ENCODE peak calls at places on chromosome 20, in four cellular contexts. A is H9, J is neuronal stem cell, U is endothelial cell of umbilical vein. X is an unnamed sample.
A peak's percentile ranks its signal among the peaks of the same experiment; 100 is the strongest.

GRCh38 chr20:51116765-51117686 is 94.1 kb upstream of the KCNG1 start:
- DNase-seq in J (no peak), U (no peak), A (no peak), X (peak; percentile 62)

GRCh38 chr20:25083773-25084615 is 2.1 kb upstream of the VSX1 start:
- DNase-seq in A (peak; percentile 72), J (no peak), U (no peak), X (no peak)

GRCh38 chr20:20503788-20504528 is 136.1 kb downstream of the INSM1 start:
- DNase-seq in J (no peak), A (no peak), U (no peak), X (no peak)

GRCh38 chr20:22385602-22386299 is 198.6 kb downstream of the FOXA2 start:
- DNase-seq in U (no peak), A (no peak), J (no peak), X (peak; percentile 22)

GRCh38 chr20:5426026-5426425 is 109.3 kb upstream of the PROKR2 start:
- DNase-seq in J (no peak), U (no peak), A (no peak), X (no peak)

GRCh38 chr20:31922588-31922987 is 29.3 kb downstream of the PDRG1 start:
- DNase-seq in U (no peak), A (no peak), J (no peak), X (no peak)

GRCh38 chr20:24289737-24290481 is 179.5 kb upstream of the SYNDIG1 start:
- DNase-seq in U (no peak), J (no peak), A (peak; percentile 38), X (no peak)

GRCh38 chr20:13098720-13099355 is 90.1 kb downstream of the SPTLC3 start:
- DNase-seq in A (no peak), U (no peak), J (no peak), X (no peak)

GRCh38 chr20:62216636-62217566 is 3.2 kb downstream of the HRH3 start:
- DNase-seq in U (no peak), J (no peak), A (no peak), X (no peak)

GRCh38 chr20:4087923-4088322 is 72.6 kb upstream of the RNF24 start:
- DNase-seq in A (no peak), J (no peak), U (no peak), X (peak; percentile 71)

GRCh38 chr20:41174782-41175181 is 37.4 kb downstream of the PLCG1 start:
- DNase-seq in U (no peak), A (peak; percentile 8), J (no peak), X (peak; percentile 22)

GRCh38 chr20:60024245-60024644 is 66.0 kb downstream of the CDH26 start:
- DNase-seq in U (no peak), A (no peak), J (no peak), X (no peak)

GRCh38 chr20:62155428-62156253 is 12.1 kb downstream of the SS18L1 start:
- DNase-seq in J (no peak), U (no peak), A (peak; percentile 54), X (peak; percentile 46)

GRCh38 chr20:905999-906520 is 10.1 kb downstream of the ANGPT4 start:
- DNase-seq in A (no peak), U (no peak), J (no peak), X (no peak)

GRCh38 chr20:4961746-4962145 is 39.6 kb downstream of the SLC23A2 start:
- DNase-seq in J (no peak), U (no peak), A (no peak), X (peak; percentile 20)

GRCh38 chr20:58597021-58597940 is 53.8 kb upstream of the STX16 start:
- DNase-seq in J (no peak), A (no peak), U (no peak), X (peak; percentile 62)

GRCh38 chr20:21324126-21324525 is 21.0 kb downstream of the XRN2 start:
- DNase-seq in A (no peak), J (no peak), U (no peak), X (no peak)

GRCh38 chr20:16637814-16638213 is 64.6 kb upstream of the KIF16B start:
- DNase-seq in U (no peak), A (no peak), J (no peak), X (no peak)

GRCh38 chr20:25695532-25696383 is 895 bp downstream of the ZNF337 start:
- DNase-seq in U (no peak), J (peak; percentile 12), A (no peak), X (peak; percentile 44)

GRCh38 chr20:36666181-36666740 is 20.3 kb upstream of the SLA2 start:
- DNase-seq in U (peak; percentile 20), A (no peak), J (no peak), X (peak; percentile 24)

GRCh38 chr20:32152421-32153155 is 43.1 kb downstream of the TM9SF4 start:
- DNase-seq in U (peak; percentile 52), J (no peak), A (no peak), X (no peak)

GRCh38 chr20:10524643-10525042 is 89.5 kb downstream of the SLX4IP start:
- DNase-seq in U (no peak), A (no peak), J (no peak), X (peak; percentile 34)

GRCh38 chr20:59805266-59805665 is 128.2 kb downstream of the SYCP2 start:
- DNase-seq in J (no peak), A (peak; percentile 8), U (no peak), X (no peak)

GRCh38 chr20:2809690-2810089 is 5.1 kb upstream of the C20orf141 start:
- DNase-seq in J (no peak), U (no peak), A (no peak), X (no peak)

GRCh38 chr20:51381557-51381956 is 161.0 kb downstream of the NFATC2 start:
- DNase-seq in U (no peak), A (no peak), J (no peak), X (no peak)

GRCh38 chr20:53691060-53691810 is 97.6 kb upstream of the ZNF217 start:
- DNase-seq in A (no peak), J (no peak), U (no peak), X (peak; percentile 21)

GRCh38 chr20:2361035-2361593 is 19.6 kb upstream of the TGM6 start:
- DNase-seq in J (no peak), A (no peak), U (no peak), X (no peak)

GRCh38 chr20:50982372-50982771 is 23.8 kb downstream of the MOCS3 start:
- DNase-seq in U (no peak), J (no peak), A (no peak), X (peak; percentile 96)

GRCh38 chr20:13458860-13459451 is 179.8 kb downstream of the TASP1 start:
- DNase-seq in A (no peak), U (peak; percentile 35), J (peak; percentile 8), X (peak; percentile 60)

GRCh38 chr20:51532577-51533191 is 9.8 kb downstream of the NFATC2 start:
- DNase-seq in A (no peak), J (no peak), U (no peak), X (peak; percentile 86)

GRCh38 chr20:21315138-21315537 is 12.0 kb downstream of the XRN2 start:
- DNase-seq in U (no peak), A (no peak), J (no peak), X (peak; percentile 92)

GRCh38 chr20:33191955-33192354 is 24.0 kb downstream of the BPIFA2 start:
- DNase-seq in J (no peak), U (no peak), A (no peak), X (no peak)

GRCh38 chr20:63293866-63294535 is 1.0 kb downstream of the COL20A1 start:
- DNase-seq in U (no peak), J (no peak), A (no peak), X (no peak)

DNA sequence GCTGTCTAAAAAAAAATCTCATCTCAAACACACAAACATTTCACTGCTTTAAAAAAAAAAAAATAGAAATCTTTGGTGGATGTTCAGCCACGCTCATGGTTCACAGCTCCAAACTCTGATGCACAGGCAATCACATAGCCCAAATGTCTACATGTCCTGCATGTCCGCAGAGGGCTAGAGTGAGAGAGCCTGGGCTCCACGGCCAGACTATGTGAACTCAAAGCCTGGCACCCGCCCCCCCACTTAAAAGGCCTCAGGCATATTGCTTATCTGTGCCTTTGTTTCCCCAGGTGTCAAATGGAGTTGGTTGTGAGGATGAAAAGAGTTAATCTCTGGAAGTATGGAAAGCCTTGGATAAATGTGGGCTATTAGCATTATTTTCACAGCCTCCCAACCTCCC is 10.5 kb upstream of the PTGIS start:
- DNase-seq in U (no peak), A (no peak), J (no peak), X (no peak)
- H3K27ac ChIP-seq in U (no peak overlapping the region), A (no peak overlapping the region), J (no peak overlapping the region), X (no peak overlapping the region)

GRCh38 chr20:8385247-8385646 is 253.2 kb downstream of the PLCB1 start:
- DNase-seq in U (no peak), J (no peak), A (peak; percentile 67), X (peak; percentile 55)
- H3K4me2 ChIP-seq in U (no peak overlapping the region), J (no peak overlapping the region), A (no peak overlapping the region), X (no peak overlapping the region)

DNA sequence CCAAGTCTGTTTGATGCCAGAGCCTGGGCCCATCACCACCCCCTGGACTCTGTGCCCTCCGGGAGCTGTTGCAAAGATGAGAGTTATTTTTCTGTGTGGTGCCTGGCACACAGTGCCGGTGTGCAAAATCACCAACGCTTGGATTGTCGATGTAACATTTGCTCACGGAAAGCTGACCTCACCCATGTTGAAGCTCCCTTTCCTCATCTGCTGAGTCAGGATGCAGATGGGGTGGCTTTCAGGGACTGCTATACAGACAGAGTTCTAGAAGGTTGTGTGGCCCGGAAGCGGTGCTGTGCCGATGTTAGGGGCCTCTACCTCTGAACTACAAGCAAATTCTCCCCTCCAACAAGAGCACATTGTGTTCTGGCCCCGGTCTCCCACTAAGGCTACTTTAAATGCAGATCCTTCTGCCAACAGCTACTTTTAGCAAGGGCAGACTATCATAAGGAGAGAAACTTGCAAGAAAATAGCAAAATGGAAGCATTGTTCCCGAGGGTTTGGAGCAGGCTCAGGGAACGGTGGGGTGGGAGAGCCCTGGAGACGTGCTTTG is 34.0 kb downstream of the EYA2 start:
- DNase-seq in U (no peak), A (no peak), J (no peak), X (peak; percentile 75)
- H3K27ac ChIP-seq in U (no peak overlapping the region), A (no peak overlapping the region), J (no peak overlapping the region), X (no peak overlapping the region)

GRCh38 chr20:39210331-39211074 is 248.4 kb downstream of the DHX35 start:
- DNase-seq in A (no peak), J (no peak), U (no peak), X (no peak)
- H3K4me2 ChIP-seq in A (no peak overlapping the region), J (no peak overlapping the region), U (no peak overlapping the region), X (no peak overlapping the region)